ENCODE peak calls at places on chromosomes 3 and 15, in eight cellular contexts. U, M, V, Z, I, K, H and A are unnamed samples.

GRCh38 chr3:112742934-112743333 is 102.0 kb upstream of the CCDC80 start:
- DNase-seq in Z (no peak), V (no peak), I (no peak), U (no peak), M (no peak), H (no peak), K (no peak), A (no peak)

GRCh38 chr15:58049520-58050227 is 15.8 kb downstream of the ALDH1A2 start:
- DNase-seq in U (no peak), H (no peak), Z (no peak), M (no peak), I (no peak), K (no peak), V (no peak), A (no peak)

GRCh38 chr3:16257304-16257703 is 7.4 kb downstream of the DPH3 start:
- DNase-seq in M (no peak), I (no peak), U (no peak), H (no peak), V (no peak), K (no peak), Z (no peak), A (no peak)

GRCh38 chr15:58472821-58473581 is 41.2 kb downstream of the LIPC start:
- DNase-seq in V (no peak), Z (no peak), I (no peak), H (peak), U (no peak), M (no peak), K (no peak), A (no peak)

GRCh38 chr3:46361408-46362283 is 7.7 kb downstream of the CCR2 start:
- DNase-seq in Z (no peak), H (no peak), I (no peak), K (no peak), M (no peak), V (no peak), U (no peak), A (no peak)

GRCh38 chr3:70120360-70120966 is 120.9 kb downstream of the SAMMSON start:
- DNase-seq in Z (peak), K (peak), I (peak), V (peak), H (peak), M (peak), U (peak), A (peak)

GRCh38 chr15:80846416-80846815 is 67.2 kb downstream of the CEMIP start:
- DNase-seq in H (peak), M (no peak), I (no peak), Z (no peak), V (no peak), K (no peak), U (no peak), A (no peak)

GRCh38 chr3:127628788-127629456 is at the start of gene PODXL2:
- DNase-seq in Z (peak), I (peak), H (peak), M (peak), V (peak), K (peak), U (peak), A (no peak)

GRCh38 chr15:93566777-93567176 is 477.8 kb upstream of the RGMA start:
- DNase-seq in K (no peak), I (no peak), V (no peak), Z (no peak), H (no peak), U (no peak), M (no peak), A (no peak)

GRCh38 chr15:64443747-64444621 is 16.4 kb upstream of the ZNF609 start:
- DNase-seq in V (no peak), Z (peak), H (peak), I (no peak), M (no peak), U (no peak), K (peak), A (no peak)

GRCh38 chr3:142828703-142829304 is 60.1 kb downstream of the PCOLCE2 start:
- DNase-seq in Z (peak), K (peak), V (peak), H (peak), M (peak), U (peak), I (peak), A (peak)

GRCh38 chr15:34951993-34952392 is 17.5 kb downstream of the AQR start:
- DNase-seq in V (no peak), U (no peak), M (no peak), K (no peak), Z (no peak), I (no peak), H (no peak), A (no peak)

DNA sequence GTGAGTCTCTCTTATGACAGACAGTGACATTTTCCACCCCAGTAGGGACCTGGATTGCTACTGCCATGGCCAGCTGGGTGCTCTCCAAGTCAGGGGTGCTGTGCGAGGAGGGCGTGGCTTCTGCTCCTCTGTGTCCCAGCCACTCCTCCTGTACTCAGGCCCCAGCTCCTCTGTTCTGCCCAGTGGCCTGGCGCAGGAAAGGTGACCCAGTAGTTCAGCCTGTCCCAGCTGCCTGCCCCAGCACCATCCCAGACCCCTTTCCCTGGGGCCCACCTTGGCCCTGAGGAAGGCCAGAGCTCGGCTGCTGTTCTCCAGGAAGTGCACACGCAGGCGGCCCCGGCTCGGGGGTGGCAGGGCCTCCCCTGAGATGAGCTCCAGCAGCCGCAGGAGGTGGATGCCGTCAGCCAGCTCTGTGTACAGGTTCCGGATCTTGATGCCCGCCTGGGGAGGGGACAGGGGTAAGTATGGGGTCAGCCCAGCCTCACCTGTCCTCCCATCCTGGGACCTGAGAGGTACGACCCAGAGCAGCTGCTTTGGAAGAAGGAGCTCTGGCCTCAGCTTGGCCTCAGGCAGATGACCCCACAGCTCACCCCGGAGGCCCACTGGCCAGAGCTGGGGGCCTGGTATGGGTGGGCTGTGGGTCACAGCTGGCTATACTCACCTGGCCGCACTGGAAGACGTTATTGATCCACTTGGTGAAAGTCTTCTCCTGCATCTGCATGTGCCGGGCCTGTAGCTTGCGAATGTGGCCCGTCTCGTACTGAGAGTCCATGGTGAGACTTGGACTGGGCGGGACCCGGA is 1.0 kb downstream of the SPTBN5 start:
- DNase-seq in K (no peak), Z (no peak), H (no peak), U (no peak), I (peak), V (no peak), M (no peak), A (no peak)
- TF ChIP-seq POLR2A in K (no peak), Z (no peak), H (no peak), U (no peak), I (no peak), V (no peak), M (no peak), A (peak)

GRCh38 chr3:183637106-183637486 is 1.7 kb downstream of the KLHL24 start:
- DNase-seq in I (no peak), H (no peak), U (no peak), V (no peak), M (no peak), Z (no peak), K (no peak), A (no peak)

GRCh38 chr3:183636221-183637105 is 1.0 kb downstream of the KLHL24 start:
- DNase-seq in Z (peak), I (peak), M (peak), K (peak), V (peak), H (peak), U (peak), A (peak)

GRCh38 chr3:183635107-183635430 is 354 bp upstream of the KLHL24 start:
- DNase-seq in Z (no peak), I (no peak), V (no peak), M (no peak), H (no peak), U (no peak), K (no peak), A (no peak)

GRCh38 chr3:183634707-183635106 is 716 bp upstream of the KLHL24 start:
- DNase-seq in U (no peak), Z (no peak), H (no peak), I (no peak), V (no peak), K (no peak), M (no peak), A (no peak)

DNA sequence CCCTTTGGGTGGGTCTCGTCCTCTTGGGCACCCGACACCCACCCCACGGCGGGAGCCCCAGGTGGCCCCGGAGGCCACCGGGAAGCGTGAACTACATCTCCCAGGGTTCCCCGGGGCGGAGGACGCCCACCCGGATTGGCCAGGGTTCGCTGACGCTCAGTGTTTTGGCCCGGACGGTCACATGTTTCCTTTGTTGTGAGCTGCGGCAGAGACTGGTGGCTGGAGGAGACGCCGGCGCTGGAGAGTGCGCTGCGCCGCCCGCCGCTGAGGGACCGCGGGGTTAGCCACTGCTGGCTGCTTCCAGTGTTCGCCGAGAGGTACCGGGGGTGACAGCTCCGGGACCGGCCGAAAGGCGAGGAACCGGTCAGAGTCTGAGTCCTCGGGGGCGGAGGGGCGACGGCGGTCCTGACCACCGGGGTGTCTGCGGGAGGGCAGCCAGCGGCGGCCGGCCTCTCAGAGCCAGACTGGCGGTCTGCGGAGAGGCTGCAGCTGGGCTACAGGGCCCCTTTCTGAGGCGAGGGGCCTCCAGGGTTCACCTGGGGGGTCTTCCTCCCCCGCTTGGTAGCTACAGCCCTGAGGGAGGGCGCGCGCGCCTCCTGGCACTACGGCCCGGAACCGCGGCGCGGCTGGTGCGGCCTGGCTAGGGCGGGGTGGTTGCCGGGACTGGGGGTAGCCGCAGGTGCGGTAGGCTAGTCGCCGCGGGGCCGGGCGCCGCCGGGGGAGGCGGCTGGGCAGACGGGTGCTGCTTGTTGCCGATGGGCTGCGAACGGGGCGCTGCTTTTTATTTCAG is at the start of gene KLHL24:
- DNase-seq in I (peak), H (peak), Z (peak), M (peak), K (peak), V (peak), U (peak), A (peak)
- TF ChIP-seq POLR2A in I (peak), H (peak), Z (no peak), M (peak), K (peak), V (peak), U (peak), A (peak)

GRCh38 chr3:18424862-18425640 is at the start of gene SATB1:
- DNase-seq in U (peak), K (peak), Z (peak), M (peak), V (no peak), I (peak), H (peak), A (peak)
- TF ChIP-seq POLR2A in U (no peak), K (no peak), Z (no peak), M (peak), V (no peak), I (peak), H (no peak), A (no peak)

GRCh38 chr3:138114431-138114918 is 933 bp downstream of the DZIP1L start:
- DNase-seq in U (no peak), I (no peak), Z (peak), V (no peak), H (peak), K (no peak), M (no peak), A (no peak)

GRCh38 chr3:138118863-138119766 is 3.7 kb upstream of the DZIP1L start:
- DNase-seq in U (peak), M (peak), K (peak), H (peak), I (peak), V (no peak), Z (peak), A (peak)

GRCh38 chr3:138112362-138112761 is 3.0 kb downstream of the DZIP1L start:
- DNase-seq in H (no peak), U (no peak), K (no peak), I (no peak), M (no peak), V (no peak), Z (no peak), A (no peak)

GRCh38 chr3:138113309-138113708 is 2.1 kb downstream of the DZIP1L start:
- DNase-seq in M (no peak), K (no peak), H (no peak), V (no peak), Z (peak), I (no peak), U (no peak), A (no peak)

DNA sequence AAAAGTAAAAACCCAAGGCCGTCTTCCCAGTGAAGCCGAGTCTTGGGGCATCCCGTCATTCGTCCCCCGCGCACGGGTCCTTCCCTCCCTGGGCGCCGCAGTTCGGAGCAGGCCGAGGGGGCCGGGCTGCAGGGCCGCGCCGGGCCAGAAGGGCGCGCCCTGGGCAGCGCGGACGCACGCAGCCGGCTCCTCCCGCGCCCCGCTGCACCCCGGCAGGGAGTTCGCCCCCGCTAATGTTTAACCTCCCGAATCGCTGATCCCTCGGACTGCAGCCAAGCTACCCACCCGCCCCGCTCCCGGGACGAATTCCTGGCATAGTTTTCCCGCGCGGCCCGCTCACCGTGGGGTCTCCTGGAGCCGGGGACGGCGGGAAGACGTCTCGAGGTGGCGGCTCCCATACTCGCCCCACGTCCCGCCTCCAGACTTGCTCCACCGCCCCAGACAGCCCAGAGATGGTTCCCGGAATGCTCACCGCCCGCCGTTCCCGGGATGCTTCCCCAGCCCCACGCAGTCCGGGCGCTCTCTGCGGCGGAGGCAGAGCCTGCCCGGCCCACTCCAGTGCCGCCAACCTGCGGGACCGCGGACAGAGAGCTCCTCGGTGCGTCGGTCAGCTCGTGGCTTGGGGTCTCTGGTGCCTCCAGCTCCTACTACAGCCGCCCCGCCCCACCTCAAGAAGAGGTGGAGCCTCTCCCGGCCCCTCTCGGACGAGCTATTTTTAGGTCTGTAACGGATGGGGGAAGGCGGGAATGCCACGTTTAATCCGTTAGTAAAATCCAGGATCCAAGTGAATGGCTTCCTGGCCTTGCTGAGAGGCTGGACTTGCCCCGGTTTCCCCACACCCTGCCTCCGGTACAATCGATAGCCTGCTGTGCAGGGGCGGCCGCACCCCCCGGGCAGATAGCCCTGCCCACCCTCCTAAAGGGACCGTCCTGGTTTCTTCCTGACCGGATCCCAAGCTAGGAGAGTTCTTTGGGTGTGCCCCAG is at the start of gene DZIP1L:
- DNase-seq in K (peak), H (peak), Z (peak), M (peak), U (peak), I (peak), V (peak), A (peak)
- TF ChIP-seq POLR2A in K (no peak), H (peak), Z (peak), M (peak), U (no peak), I (no peak), V (no peak), A (peak)

DNA sequence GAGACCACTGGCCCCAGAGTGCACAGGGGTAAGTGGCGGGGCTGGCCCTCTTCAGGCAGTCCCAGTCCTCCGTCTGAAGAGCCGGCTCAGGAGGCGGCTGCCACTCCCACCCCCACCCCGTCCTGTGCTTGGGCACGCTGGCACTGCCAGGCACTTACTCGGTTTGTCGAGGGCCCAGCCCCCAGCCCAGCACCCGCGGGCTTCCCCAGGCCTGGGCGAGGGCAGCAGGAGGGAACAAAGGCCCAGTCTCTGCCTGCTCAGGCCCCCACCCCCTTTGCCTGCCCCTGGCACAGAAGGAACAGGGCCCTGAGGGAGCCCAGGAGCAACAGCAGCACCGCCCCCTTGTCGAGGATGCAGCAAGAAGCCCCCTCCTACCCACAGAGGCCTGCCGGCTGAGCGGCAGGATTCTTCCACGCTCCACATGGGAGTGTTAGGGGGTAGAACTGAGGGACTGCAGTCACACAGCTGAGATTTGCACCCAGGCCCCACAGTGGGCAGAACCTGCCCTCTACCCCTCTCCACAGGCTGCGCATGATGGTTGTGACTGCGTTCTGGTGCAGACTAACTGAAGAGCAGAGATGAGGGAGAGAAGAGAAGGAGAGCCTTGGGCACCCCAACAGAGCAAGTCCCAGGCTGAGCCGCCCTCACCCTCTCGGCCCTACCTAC is 8.9 kb downstream of the DUSP7 start:
- DNase-seq in K (no peak), I (no peak), Z (no peak), H (no peak), V (no peak), M (no peak), U (no peak), A (no peak)
- TF ChIP-seq POLR2A in K (no peak), I (no peak), Z (no peak), H (no peak), V (no peak), M (no peak), U (no peak), A (no peak)

GRCh38 chr15:74322558-74323180 is 44.8 kb downstream of the CYP11A1 start:
- DNase-seq in M (peak), U (peak), I (peak), K (peak), V (peak), Z (peak), H (peak), A (peak)
- TF ChIP-seq POLR2A in M (no peak), U (no peak), I (no peak), K (no peak), V (no peak), Z (no peak), H (peak), A (no peak)

GRCh38 chr3:88149516-88150362 is at the start of gene C3orf38:
- DNase-seq in V (peak), U (peak), Z (peak), H (peak), K (peak), I (peak), M (peak), A (peak)
- TF ChIP-seq POLR2A in V (peak), U (peak), Z (peak), H (no peak), K (peak), I (peak), M (no peak), A (peak)

GRCh38 chr3:107525954-107526305 is 3.2 kb downstream of the BBX start:
- DNase-seq in U (no peak), H (no peak), M (no peak), K (no peak), Z (no peak), I (no peak), V (no peak), A (no peak)

GRCh38 chr3:107522510-107523360 is at the start of gene BBX:
- DNase-seq in K (peak), Z (peak), U (peak), V (peak), M (peak), I (peak), H (peak), A (peak)

GRCh38 chr3:107523361-107524213 is 825 bp downstream of the BBX start:
- DNase-seq in H (peak), K (peak), I (peak), M (peak), Z (peak), U (peak), V (peak), A (peak)

GRCh38 chr3:107524214-107525100 is 1.7 kb downstream of the BBX start:
- DNase-seq in M (peak), K (peak), V (no peak), H (peak), Z (peak), U (peak), I (peak), A (peak)

DNA sequence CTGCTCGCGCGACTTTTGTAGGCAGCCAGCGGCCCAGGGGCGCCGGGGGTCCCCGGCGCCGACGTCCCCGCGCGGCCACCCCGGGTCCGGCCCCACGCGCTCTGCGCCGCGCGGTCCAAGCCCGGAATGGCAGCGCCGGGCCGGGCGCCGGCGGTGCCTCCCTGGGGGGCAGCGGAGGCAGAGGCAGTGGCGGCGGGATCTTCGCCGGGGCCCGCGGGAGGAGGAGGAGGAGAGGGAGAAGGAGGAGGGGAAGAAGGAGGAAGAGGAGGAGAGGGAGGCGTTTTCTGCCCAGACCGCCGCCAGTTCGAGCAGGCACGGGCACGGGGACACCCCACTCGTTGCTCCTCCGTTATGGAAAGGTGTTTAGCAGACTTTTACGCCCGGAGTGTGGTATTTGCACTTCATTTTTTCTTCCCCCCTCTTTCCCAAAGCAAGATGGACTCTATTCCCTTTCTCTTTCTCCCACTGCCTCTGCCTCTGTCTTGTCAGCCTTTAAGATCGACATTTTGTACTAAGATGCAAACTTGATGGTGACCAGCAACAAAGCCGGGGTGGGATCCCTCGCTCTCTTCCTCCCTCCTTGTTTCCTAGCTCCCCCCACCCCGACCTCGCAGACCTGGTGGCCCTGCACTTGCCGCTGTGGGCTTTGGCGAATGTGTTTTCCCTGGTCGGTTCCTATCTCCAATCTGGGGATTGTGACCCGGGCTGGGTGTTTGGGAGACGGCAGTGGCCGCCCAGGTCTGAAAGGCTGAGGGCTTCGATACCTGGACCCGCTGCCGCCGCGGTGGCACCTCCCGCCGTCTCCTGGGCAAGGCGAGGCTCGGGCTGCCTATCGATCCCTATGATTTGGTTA is 2.6 kb downstream of the BBX start:
- DNase-seq in V (no peak), H (no peak), U (peak), Z (peak), I (peak), K (no peak), M (peak), A (peak)
- TF ChIP-seq POLR2A in V (no peak), H (no peak), U (no peak), Z (no peak), I (no peak), K (peak), M (no peak), A (no peak)